ENCODE peak calls at places on chromosomes 16 and 17, in six cellular contexts. H, I, B, Z, N and V are unnamed samples.

GRCh38 chr17:44177641-44178040 is 7.1 kb downstream of the ASB16 start:
- DNase-seq in H (no peak), I (no peak), B (no peak), Z (no peak), N (no peak), V (no peak)

GRCh38 chr17:82825540-82826124 is 14.2 kb downstream of the ZNF750 start:
- DNase-seq in H (no peak), I (no peak), B (no peak), Z (no peak), N (no peak), V (no peak)

GRCh38 chr17:36727577-36727976 is 126.2 kb downstream of the MRM1 start:
- DNase-seq in H (no peak), I (no peak), B (no peak), Z (no peak), N (no peak), V (no peak)

GRCh38 chr16:71460246-71460645 is 1.8 kb downstream of the ZNF23 start:
- DNase-seq in H (no peak), I (no peak), B (no peak), Z (no peak), N (peak), V (peak)

GRCh38 chr17:42809250-42809649 is 10.6 kb downstream of the CNTD1 start:
- DNase-seq in H (no peak), I (no peak), B (no peak), Z (no peak), N (peak), V (no peak)

GRCh38 chr17:48907713-48908046 is 527 bp upstream of the UBE2Z start:
- DNase-seq in H (no peak), I (no peak), B (no peak), Z (no peak), N (no peak), V (no peak)

GRCh38 chr17:72122002-72122310 is 1.1 kb downstream of the SOX9 start:
- DNase-seq in H (no peak), I (no peak), B (no peak), Z (no peak), N (peak), V (no peak)

GRCh38 chr17:71632328-71632727 is 488.5 kb upstream of the SOX9 start:
- DNase-seq in H (no peak), I (no peak), B (no peak), Z (no peak), N (peak), V (no peak)

GRCh38 chr17:54172654-54173316 is 350.1 kb downstream of the KIF2B start:
- DNase-seq in H (no peak), I (no peak), B (peak), Z (no peak), N (no peak), V (no peak)

GRCh38 chr16:48620445-48620844 is 10.5 kb upstream of the N4BP1 start:
- DNase-seq in H (no peak), I (no peak), B (no peak), Z (no peak), N (no peak), V (no peak)

GRCh38 chr17:44069974-44070454 is 521 bp upstream of the G6PC3 start:
- DNase-seq in H (no peak), I (no peak), B (no peak), Z (no peak), N (no peak), V (no peak)

GRCh38 chr17:77320501-77321256 is 179.9 kb downstream of the SEC14L1 start:
- DNase-seq in H (peak), I (peak), B (no peak), Z (no peak), N (peak), V (no peak)

GRCh38 chr17:15883617-15884111 is 61.3 kb upstream of the ADORA2B start:
- DNase-seq in H (no peak), I (no peak), B (no peak), Z (no peak), N (peak), V (peak)

GRCh38 chr16:46884513-46885293 is 541 bp downstream of the GPT2 start:
- DNase-seq in H (peak), I (no peak), B (peak), Z (no peak), N (no peak), V (no peak)

GRCh38 chr17:79850571-79851460 is 11.6 kb upstream of the CBX4 start:
- DNase-seq in H (no peak), I (no peak), B (no peak), Z (no peak), N (peak), V (peak)

GRCh38 chr16:89732142-89732917 is 11.0 kb downstream of the ZNF276 start:
- DNase-seq in H (no peak), I (no peak), B (no peak), Z (no peak), N (no peak), V (no peak)

GRCh38 chr17:63685021-63685420 is 14.9 kb downstream of the LIMD2 start:
- DNase-seq in H (no peak), I (no peak), B (no peak), Z (no peak), N (no peak), V (no peak)

GRCh38 chr17:69326302-69327059 is 452 bp downstream of the ABCA5 start:
- DNase-seq in H (no peak), I (no peak), B (no peak), Z (no peak), N (peak), V (no peak)

GRCh38 chr17:44314869-44315661 is 6.7 kb downstream of the RUNDC3A start:
- DNase-seq in H (peak), I (peak), B (no peak), Z (no peak), N (no peak), V (no peak)

GRCh38 chr16:89482824-89483220 is 7.5 kb downstream of the ANKRD11 start:
- DNase-seq in H (peak), I (no peak), B (no peak), Z (peak), N (no peak), V (no peak)

GRCh38 chr17:81274471-81274855 is 20.6 kb downstream of the SLC38A10 start:
- DNase-seq in H (no peak), I (no peak), B (no peak), Z (no peak), N (no peak), V (no peak)

GRCh38 chr16:6548507-6548906 is 784.1 kb upstream of the RBFOX1 start:
- DNase-seq in H (no peak), I (no peak), B (no peak), Z (no peak), N (no peak), V (no peak)

GRCh38 chr17:33940769-33941168 is 314.3 kb upstream of the CCL2 start:
- DNase-seq in H (no peak), I (no peak), B (no peak), Z (no peak), N (no peak), V (no peak)

GRCh38 chr17:50043290-50044148 is 12.4 kb upstream of the ITGA3 start:
- DNase-seq in H (no peak), I (no peak), B (peak), Z (peak), N (no peak), V (no peak)

GRCh38 chr17:33948299-33948698 is 306.8 kb upstream of the CCL2 start:
- DNase-seq in H (no peak), I (no peak), B (no peak), Z (no peak), N (no peak), V (no peak)

GRCh38 chr16:50457979-50458461 is 89.2 kb upstream of the BRD7 start:
- DNase-seq in H (no peak), I (no peak), B (no peak), Z (no peak), N (no peak), V (no peak)

GRCh38 chr16:88504489-88505404 is 51.7 kb downstream of the ZFPM1 start:
- DNase-seq in H (peak), I (no peak), B (peak), Z (peak), N (no peak), V (no peak)

GRCh38 chr16:75271441-75272096 is 20.1 kb upstream of the BCAR1 start:
- DNase-seq in H (no peak), I (no peak), B (no peak), Z (no peak), N (no peak), V (no peak)

GRCh38 chr17:1627219-1627986 is 1.2 kb downstream of the SLC43A2 start:
- DNase-seq in H (peak), I (peak), B (no peak), Z (no peak), N (no peak), V (no peak)

GRCh38 chr16:75262104-75262799 is 10.8 kb upstream of the BCAR1 start:
- DNase-seq in H (peak), I (no peak), B (peak), Z (peak), N (no peak), V (no peak)

GRCh38 chr17:67449885-67450755 is 73.0 kb downstream of the PITPNC1 start:
- DNase-seq in H (no peak), I (peak), B (no peak), Z (no peak), N (no peak), V (no peak)
- H3K4me3 ChIP-seq in H (no peak), I (no peak), B (no peak), Z (no peak), N (no peak), V (no peak)

GRCh38 chr16:2882460-2883026 is 472 bp upstream of the FLYWCH2 start:
- DNase-seq in H (peak), I (peak), B (peak), Z (peak), N (peak), V (peak)

GRCh38 chr16:2879854-2880508 is 3.0 kb upstream of the FLYWCH2 start:
- DNase-seq in H (no peak), I (no peak), B (no peak), Z (no peak), N (no peak), V (no peak)

GRCh38 chr16:2884041-2884451 is 1.0 kb downstream of the FLYWCH2 start:
- DNase-seq in H (no peak), I (no peak), B (no peak), Z (no peak), N (no peak), V (no peak)

DNA sequence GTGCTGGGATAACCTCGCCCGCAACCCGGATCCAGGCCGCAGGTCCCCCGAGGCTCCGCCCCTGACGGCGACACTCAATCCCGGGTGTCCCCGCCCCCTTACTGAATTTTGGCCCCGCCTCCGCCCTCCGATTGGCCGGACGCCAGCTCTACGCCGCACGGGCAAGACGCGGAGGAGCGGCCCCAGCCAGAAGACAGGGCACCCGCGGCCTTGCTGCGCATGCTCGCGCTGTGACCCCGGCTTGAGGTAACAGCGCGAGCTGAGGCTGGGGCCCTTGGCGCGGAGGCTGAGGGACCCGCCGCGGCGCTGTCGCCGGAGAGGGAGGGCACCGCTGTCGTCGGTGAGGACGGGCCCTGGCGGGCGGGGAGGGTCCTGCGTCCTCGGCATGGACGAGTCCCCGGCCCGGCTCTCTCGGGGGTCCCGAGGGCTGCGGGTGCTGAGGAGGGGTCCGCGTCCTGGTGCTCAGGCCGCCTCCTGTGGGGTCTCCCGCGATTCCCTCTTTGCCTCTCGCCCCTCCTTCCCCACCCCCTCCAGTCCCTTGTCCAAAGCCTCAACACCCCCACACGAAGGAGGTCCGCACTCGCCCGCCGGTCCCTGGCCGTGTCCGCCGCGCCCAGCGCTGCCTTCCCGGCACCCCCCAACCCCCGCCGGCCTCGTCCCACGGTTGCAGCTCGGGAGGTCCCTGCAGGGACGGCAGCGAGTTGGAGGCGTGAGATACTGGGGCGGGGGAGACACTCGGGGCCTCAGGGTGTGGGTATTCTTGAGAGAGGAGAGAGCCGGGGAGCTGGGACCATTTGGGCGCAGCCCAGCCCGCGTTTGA is at the start of gene FLYWCH2:
- DNase-seq in H (peak), I (peak), B (peak), Z (peak), N (peak), V (peak)
- TF ChIP-seq CTCF in H (no peak), I (peak), B (no peak), Z (no peak), N (no peak), V (no peak)

GRCh38 chr17:7650509-7651096 is at the start of gene ATP1B2:
- DNase-seq in H (peak), I (peak), B (peak), Z (peak), N (peak), V (no peak)

GRCh38 chr17:7651097-7651958 is 602 bp downstream of the ATP1B2 start:
- DNase-seq in H (no peak), I (no peak), B (no peak), Z (no peak), N (no peak), V (no peak)

GRCh38 chr17:7654832-7655540 is 4.3 kb downstream of the ATP1B2 start:
- DNase-seq in H (no peak), I (no peak), B (no peak), Z (no peak), N (no peak), V (no peak)

GRCh38 chr17:7652659-7653343 is 2.1 kb downstream of the ATP1B2 start:
- DNase-seq in H (no peak), I (no peak), B (no peak), Z (no peak), N (no peak), V (no peak)

GRCh38 chr17:7651959-7652658 is 1.4 kb downstream of the ATP1B2 start:
- DNase-seq in H (no peak), I (no peak), B (no peak), Z (no peak), N (no peak), V (no peak)
- H3K4me3 ChIP-seq in H (no peak), I (peak), B (no peak), Z (peak), N (no peak), V (no peak)

DNA sequence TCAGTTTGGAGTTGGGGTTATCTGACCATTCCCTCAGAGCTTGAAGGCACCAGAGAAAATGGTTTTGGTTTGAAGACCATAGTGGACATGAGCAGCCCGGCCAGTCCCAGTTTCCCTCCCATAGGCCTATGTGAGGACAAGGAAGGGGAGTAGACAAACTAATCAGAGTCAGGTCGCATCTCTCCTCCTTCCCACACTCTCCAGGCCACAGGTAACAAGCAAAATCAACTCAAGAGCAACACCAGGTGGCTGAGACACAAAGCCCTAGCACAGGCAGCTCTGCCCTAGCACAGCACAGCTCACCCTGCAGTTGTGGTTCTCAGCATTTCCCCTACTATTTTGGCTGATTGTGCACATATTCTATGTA is 7.2 kb downstream of the SUPT4H1 start:
- DNase-seq in H (no peak), I (peak), B (no peak), Z (no peak), N (no peak), V (no peak)
- TF ChIP-seq CTCF in H (no peak), I (no peak), B (no peak), Z (no peak), N (no peak), V (no peak)

GRCh38 chr17:11909348-11909747 is 87.9 kb downstream of the ZNF18 start:
- DNase-seq in H (no peak), I (no peak), B (no peak), Z (no peak), N (no peak), V (no peak)

DNA sequence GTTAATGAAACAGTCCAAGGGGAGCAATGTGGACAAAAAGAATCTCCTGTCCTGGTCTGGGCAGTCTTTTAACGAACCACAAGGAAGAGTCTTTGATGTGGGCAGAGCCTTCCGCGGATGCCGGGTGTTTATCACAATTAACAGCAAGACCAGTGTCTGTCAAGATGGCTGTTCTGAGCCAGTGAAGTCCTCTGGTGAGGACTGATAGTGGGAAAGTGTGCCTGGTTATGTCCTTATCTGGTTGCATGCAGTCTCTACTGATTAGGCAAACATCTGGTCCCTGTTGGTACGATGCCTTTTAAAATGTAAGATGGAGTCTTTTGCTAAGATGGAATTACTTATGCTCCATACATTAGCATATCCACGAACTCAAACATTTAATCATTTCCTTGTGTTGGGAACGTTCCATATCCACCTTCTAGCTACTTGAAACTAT is 88.5 kb downstream of the ZNF18 start:
- DNase-seq in H (no peak), I (no peak), B (no peak), Z (no peak), N (no peak), V (no peak)
- H3K4me3 ChIP-seq in H (no peak), I (no peak), B (no peak), Z (no peak), N (no peak), V (no peak)

DNA sequence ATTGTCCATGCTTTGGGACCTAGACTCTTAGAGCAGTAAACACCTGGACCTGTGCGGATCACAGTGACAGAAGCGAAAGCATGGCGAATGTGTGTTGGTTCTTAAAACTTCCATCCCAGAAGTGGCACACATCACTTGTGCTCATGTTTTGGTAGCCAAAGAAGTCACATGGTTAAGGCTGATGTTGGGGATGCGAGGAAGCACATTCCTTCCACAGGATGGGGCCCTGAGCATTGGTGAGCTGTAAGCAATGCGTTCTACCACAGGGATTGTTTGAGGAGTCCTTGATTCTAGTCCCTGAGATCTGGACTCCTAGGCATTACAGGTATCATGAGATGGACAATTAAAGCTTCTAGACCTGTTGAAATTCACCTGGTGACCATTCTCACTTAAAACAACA is 375.9 kb downstream of the UTP18 start:
- DNase-seq in H (no peak), I (no peak), B (no peak), Z (no peak), N (no peak), V (no peak)
- TF ChIP-seq CTCF in H (no peak), I (no peak), B (no peak), Z (no peak), N (no peak), V (no peak)

GRCh38 chr17:511833-512251 is 159.2 kb upstream of the RPH3AL start:
- DNase-seq in H (no peak), I (no peak), B (no peak), Z (no peak), N (peak), V (no peak)
- H3K4me3 ChIP-seq in H (no peak), I (no peak), B (no peak), Z (no peak), N (no peak), V (no peak)